ENCODE peak calls at places on chromosomes 13 and 19, in ten cellular contexts. D is cerebellum; C is GDM1; I is HS-27A; Q is T-helper 22 cell; X is T-cell; K is kidney glomerular epithelial cell; A is fibroblast of the conjunctiva; U is AG09319; G is activated CD4-positive, CD25-positive, alpha-beta regulatory T cell treated with anti-CD3 and anti-CD28 coated beads, Interleukin-2, amount 50 U/mL, for 16 hours. M is an unnamed sample.

GRCh38 chr19:45164577-45165335 is 4.0 kb upstream of the NKPD1 start:
- DNase-seq in D (no peak), C (no peak), I (no peak), Q (peak; percentile 53), X (peak; percentile 60), K (peak; percentile 30), A (peak; percentile 30), U (no peak), G (no peak), M (peak; percentile 51)

GRCh38 chr19:1163934-1164683 is 10.0 kb downstream of the SBNO2 start:
- DNase-seq in D (peak; percentile 44), C (no peak), I (no peak), Q (no peak), X (no peak), K (no peak), A (no peak), U (no peak), G (no peak), M (no peak)

GRCh38 chr13:70714993-70715392 is 606.7 kb upstream of the KLHL1 start:
- DNase-seq in D (no peak), C (no peak), I (no peak), Q (no peak), X (no peak), K (no peak), A (no peak), U (no peak), G (no peak), M (no peak)

GRCh38 chr19:51020988-51021651 is 1.6 kb upstream of the KLK10 start:
- DNase-seq in D (peak; percentile 64), C (peak; percentile 24), I (no peak), Q (no peak), X (no peak), K (peak; percentile 66), A (no peak), U (no peak), G (no peak), M (no peak)

GRCh38 chr13:21478881-21479808 is 20.0 kb upstream of the ZDHHC20 start:
- DNase-seq in D (peak; percentile 58), C (peak; percentile 64), I (peak; percentile 40), Q (no peak), X (peak; percentile 43), K (peak; percentile 63), A (peak; percentile 76), U (peak; percentile 50), G (peak; percentile 36), M (no peak)

GRCh38 chr13:111954681-111955411 is 112.1 kb upstream of the SOX1 start:
- DNase-seq in D (no peak), C (no peak), I (no peak), Q (no peak), X (no peak), K (no peak), A (no peak), U (no peak), G (no peak), M (no peak)

GRCh38 chr19:22545751-22546150 is 88.4 kb upstream of the ZNF492 start:
- DNase-seq in D (no peak), C (peak; percentile 34), I (no peak), Q (no peak), X (no peak), K (no peak), A (no peak), U (no peak), G (no peak), M (no peak)

GRCh38 chr13:59623516-59623915 is 540.2 kb downstream of the DIAPH3 start:
- DNase-seq in D (no peak), C (no peak), I (no peak), Q (no peak), X (no peak), K (no peak), A (no peak), U (no peak), G (no peak), M (no peak)

GRCh38 chr19:49588370-49589122 is 2.4 kb upstream of the PRR12 start:
- DNase-seq in D (no peak), C (no peak), I (no peak), Q (peak; percentile 26), X (peak; percentile 51), K (no peak), A (no peak), U (no peak), G (no peak), M (no peak)

GRCh38 chr19:35273686-35274259 is 5.0 kb downstream of the USF2 start:
- DNase-seq in D (no peak), C (no peak), I (no peak), Q (no peak), X (no peak), K (no peak), A (no peak), U (no peak), G (no peak), M (no peak)

GRCh38 chr13:112131081-112131739 is 64.3 kb downstream of the SOX1 start:
- DNase-seq in D (no peak), C (no peak), I (no peak), Q (no peak), X (no peak), K (no peak), A (no peak), U (no peak), G (no peak), M (no peak)

GRCh38 chr19:5292453-5292842 is 48.2 kb downstream of the PTPRS start:
- DNase-seq in D (no peak), C (peak; percentile 9), I (no peak), Q (no peak), X (no peak), K (no peak), A (no peak), U (no peak), G (no peak), M (no peak)

GRCh38 chr19:46309056-46309455 is 12.2 kb downstream of the HIF3A start:
- DNase-seq in D (no peak), C (no peak), I (no peak), Q (no peak), X (no peak), K (no peak), A (no peak), U (no peak), G (no peak), M (no peak)

GRCh38 chr19:13840751-13841338 is 36.1 kb upstream of the NANOS3 start:
- DNase-seq in D (no peak), C (no peak), I (no peak), Q (no peak), X (no peak), K (no peak), A (no peak), U (no peak), G (no peak), M (no peak)

GRCh38 chr19:8080832-8081231 is 28.3 kb downstream of the CCL25 start:
- DNase-seq in D (no peak), C (no peak), I (no peak), Q (no peak), X (no peak), K (no peak), A (no peak), U (no peak), G (no peak), M (no peak)

GRCh38 chr13:22195726-22196125 is 524.9 kb downstream of the FGF9 start:
- DNase-seq in D (peak; percentile 45), C (no peak), I (no peak), Q (no peak), X (no peak), K (no peak), A (no peak), U (no peak), G (no peak), M (no peak)

GRCh38 chr13:67740871-67741475 is 510.8 kb upstream of the PCDH9 start:
- DNase-seq in D (no peak), C (no peak), I (no peak), Q (no peak), X (no peak), K (no peak), A (no peak), U (no peak), G (no peak), M (no peak)

GRCh38 chr13:84393981-84394625 is 511.8 kb upstream of the SLITRK1 start:
- DNase-seq in D (no peak), C (no peak), I (no peak), Q (no peak), X (no peak), K (no peak), A (no peak), U (no peak), G (no peak), M (no peak)

GRCh38 chr13:43805071-43805468 is 18.3 kb upstream of the ENOX1 start:
- DNase-seq in D (no peak), C (peak; percentile 23), I (no peak), Q (no peak), X (no peak), K (peak; percentile 97), A (peak; percentile 86), U (no peak), G (no peak), M (no peak)

GRCh38 chr19:17654993-17655392 is 33.2 kb downstream of the UNC13A start:
- DNase-seq in D (no peak), C (no peak), I (no peak), Q (no peak), X (no peak), K (no peak), A (no peak), U (no peak), G (no peak), M (no peak)

GRCh38 chr19:55069137-55069858 is 6.3 kb upstream of the RDH13 start:
- DNase-seq in D (no peak), C (no peak), I (no peak), Q (no peak), X (no peak), K (no peak), A (no peak), U (no peak), G (no peak), M (no peak)

GRCh38 chr13:36709136-36709895 is 35.5 kb downstream of the SERTM1 start:
- DNase-seq in D (no peak), C (no peak), I (no peak), Q (no peak), X (no peak), K (peak; percentile 50), A (no peak), U (no peak), G (no peak), M (no peak)

GRCh38 chr13:73754727-73755292 is 379.4 kb downstream of the KLF12 start:
- DNase-seq in D (peak; percentile 38), C (peak; percentile 13), I (peak; percentile 26), Q (no peak), X (peak; percentile 2), K (peak; percentile 57), A (peak; percentile 28), U (peak; percentile 19), G (peak; percentile 2), M (no peak)

M was measured in effector memory CD4-positive, alpha-beta T cell.